ENCODE peak calls at places on chromosomes 3 and 15, in seven cellular contexts. D, E, N, Y, T, J and A are unnamed samples.

GRCh38 chr3:113200946-113201345 is 10.4 kb upstream of the BOC start:
- DNase-seq in D (no peak), E (no peak), N (no peak), Y (no peak), T (no peak), J (no peak), A (no peak)

GRCh38 chr3:102163039-102163817 is 271.6 kb upstream of the ZPLD1 start:
- DNase-seq in D (peak), E (no peak), N (no peak), Y (no peak), T (no peak), J (peak), A (no peak)

GRCh38 chr3:195086885-195087284 is 184.1 kb downstream of the XXYLT1 start:
- DNase-seq in D (no peak), E (no peak), N (no peak), Y (no peak), T (no peak), J (no peak), A (no peak)

GRCh38 chr15:66078929-66079275 is 174.6 kb downstream of the MEGF11 start:
- DNase-seq in D (no peak), E (no peak), N (no peak), Y (no peak), T (no peak), J (no peak), A (no peak)

GRCh38 chr3:186506846-186507245 is 37.3 kb downstream of the CRYGS start:
- DNase-seq in D (no peak), E (no peak), N (no peak), Y (no peak), T (no peak), J (peak), A (no peak)

GRCh38 chr15:93865610-93866009 is 365.8 kb upstream of the MCTP2 start:
- DNase-seq in D (no peak), E (no peak), N (no peak), Y (no peak), T (no peak), J (no peak), A (no peak)

GRCh38 chr15:99226802-99227201 is 22.6 kb downstream of the TTC23 start:
- DNase-seq in D (no peak), E (no peak), N (no peak), Y (no peak), T (no peak), J (no peak), A (no peak)

GRCh38 chr3:10187944-10188343 is 23.2 kb downstream of the IRAK2 start:
- DNase-seq in D (no peak), E (no peak), N (no peak), Y (no peak), T (no peak), J (no peak), A (no peak)

GRCh38 chr3:100941046-100941445 is 52.2 kb downstream of the ABI3BP start:
- DNase-seq in D (no peak), E (no peak), N (no peak), Y (no peak), T (no peak), J (no peak), A (no peak)

GRCh38 chr3:5646030-5646368 is 458.5 kb downstream of the EDEM1 start:
- DNase-seq in D (no peak), E (no peak), N (no peak), Y (no peak), T (no peak), J (no peak), A (no peak)

GRCh38 chr3:192772495-192772894 is 45.2 kb upstream of the FGF12 start:
- DNase-seq in D (no peak), E (no peak), N (no peak), Y (no peak), T (no peak), J (peak), A (no peak)

GRCh38 chr3:124923833-124924232 is 10.7 kb downstream of the MUC13 start:
- DNase-seq in D (no peak), E (no peak), N (no peak), Y (no peak), T (no peak), J (no peak), A (no peak)

GRCh38 chr3:17798000-17798399 is 55.6 kb upstream of the TBC1D5 start:
- DNase-seq in D (no peak), E (no peak), N (no peak), Y (no peak), T (no peak), J (no peak), A (no peak)

GRCh38 chr3:4716231-4716630 is 223.1 kb downstream of the ITPR1 start:
- DNase-seq in D (no peak), E (no peak), N (no peak), Y (no peak), T (no peak), J (no peak), A (no peak)

GRCh38 chr3:150302246-150302645 is 105.9 kb upstream of the TSC22D2 start:
- DNase-seq in D (no peak), E (no peak), N (no peak), Y (no peak), T (no peak), J (peak), A (no peak)

GRCh38 chr15:45116482-45117326 is 2.6 kb downstream of the DUOXA2 start:
- DNase-seq in D (no peak), E (no peak), N (no peak), Y (no peak), T (no peak), J (no peak), A (no peak)

GRCh38 chr15:31338879-31339557 is 12.4 kb downstream of the KLF13 start:
- DNase-seq in D (no peak), E (no peak), N (no peak), Y (no peak), T (no peak), J (peak), A (no peak)

GRCh38 chr3:49133226-49133951 is 539 bp upstream of the LAMB2 start:
- DNase-seq in D (peak), E (peak), N (peak), Y (no peak), T (no peak), J (peak), A (no peak)

GRCh38 chr15:43185161-43186002 is at the start of gene CCNDBP1:
- DNase-seq in D (peak), E (peak), N (peak), Y (peak), T (peak), J (peak), A (peak)

GRCh38 chr3:40298075-40298474 is 11.4 kb upstream of the EIF1B start:
- DNase-seq in D (no peak), E (no peak), N (no peak), Y (no peak), T (no peak), J (no peak), A (no peak)

GRCh38 chr3:77825045-77825827 is 785.3 kb downstream of the ROBO2 start:
- DNase-seq in D (peak), E (no peak), N (no peak), Y (no peak), T (no peak), J (peak), A (no peak)

GRCh38 chr15:49815937-49816336 is 195.1 kb downstream of the DTWD1 start:
- DNase-seq in D (no peak), E (no peak), N (no peak), Y (no peak), T (no peak), J (peak), A (no peak)

GRCh38 chr3:8451696-8452095 is 49.9 kb upstream of the LMCD1 start:
- DNase-seq in D (no peak), E (no peak), N (no peak), Y (no peak), T (no peak), J (peak), A (no peak)

GRCh38 chr3:174710622-174711021 is 148.5 kb upstream of the NAALADL2 start:
- DNase-seq in D (no peak), E (no peak), N (no peak), Y (no peak), T (no peak), J (peak), A (no peak)

GRCh38 chr3:33807190-33807589 is 8.8 kb downstream of the PDCD6IP start:
- DNase-seq in D (no peak), E (no peak), N (no peak), Y (no peak), T (no peak), J (no peak), A (no peak)

GRCh38 chr15:48532938-48533337 is 112.6 kb downstream of the FBN1 start:
- DNase-seq in D (no peak), E (no peak), N (no peak), Y (no peak), T (no peak), J (no peak), A (no peak)

GRCh38 chr15:83207622-83208356 is at the start of gene HDGFL3:
- DNase-seq in D (peak), E (peak), N (peak), Y (peak), T (no peak), J (peak), A (no peak)